ENCODE peak calls at places on chromosomes 4 and X, in five cellular contexts. V, L, E, K and N are unnamed samples.
A peak's percentile ranks its signal among the peaks of the same experiment; 100 is the strongest.

GRCh38 chr4:104099141-104099540 is 379.4 kb upstream of the TACR3 start:
- DNase-seq in V (no peak), L (no peak), E (no peak), K (no peak), N (no peak)

GRCh38 chr4:106266201-106266600 is 49.8 kb downstream of the TBCK start:
- DNase-seq in V (peak; percentile 7), L (peak; percentile 34), E (peak; percentile 13), K (peak; percentile 73), N (peak; percentile 64)

GRCh38 chr4:17884063-17884462 is 73.3 kb downstream of the NCAPG start:
- DNase-seq in V (no peak), L (no peak), E (no peak), K (no peak), N (no peak)

GRCh38 chr4:174553828-174554227 is 31.5 kb upstream of the HPGD start:
- DNase-seq in V (no peak), L (no peak), E (no peak), K (no peak), N (no peak)

GRCh38 chr4:3670521-3671519 is 95.4 kb upstream of the ADRA2C start:
- DNase-seq in V (no peak), L (no peak), E (no peak), K (no peak), N (no peak)

GRCh38 chr4:8846864-8847263 is 24.8 kb downstream of the HMX1 start:
- DNase-seq in V (no peak), L (peak; percentile 28), E (no peak), K (no peak), N (no peak)

GRCh38 chrX:22541926-22542325 is 269.2 kb downstream of the CBLL2 start:
- DNase-seq in V (no peak), L (no peak), E (no peak), K (no peak), N (no peak)

GRCh38 chr4:55509272-55509671 is 37.4 kb downstream of the CLOCK start:
- DNase-seq in V (no peak), L (no peak), E (no peak), K (no peak), N (no peak)

GRCh38 chrX:153190384-153190783 is 11.3 kb downstream of the MAGEA1 start:
- DNase-seq in V (no peak), L (no peak), E (no peak), K (no peak), N (no peak)

GRCh38 chrX:70079870-70080269 is 17.6 kb downstream of the OTUD6A start:
- DNase-seq in V (no peak), L (no peak), E (no peak), K (no peak), N (no peak)

GRCh38 chr4:185839204-185839712 is 27.3 kb upstream of the SORBS2 start:
- DNase-seq in V (no peak), L (peak; percentile 54), E (no peak), K (no peak), N (no peak)

GRCh38 chr4:172975651-172976229 is 192.9 kb upstream of the GALNT7 start:
- DNase-seq in V (no peak), L (no peak), E (no peak), K (no peak), N (no peak)
- TF ChIP-seq JUND in V (no peak), L (no peak), E (no peak), K (no peak), N (no peak)

GRCh38 chr4:6506616-6507140 is 34.3 kb upstream of the PPP2R2C start:
- DNase-seq in V (no peak), L (no peak), E (no peak), K (no peak), N (no peak)
- TF ChIP-seq JUND in V (no peak), L (no peak), E (no peak), K (no peak), N (no peak)

GRCh38 chr4:84901173-84901572 is 65.3 kb downstream of the WDFY3 start:
- DNase-seq in V (no peak), L (no peak), E (no peak), K (no peak), N (no peak)
- TF ChIP-seq JUND in V (no peak), L (no peak), E (no peak), K (no peak), N (no peak)

GRCh38 chrX:111114806-111115205 is 18.8 kb downstream of the PAK3 start:
- DNase-seq in V (no peak), L (no peak), E (no peak), K (no peak), N (no peak)

DNA sequence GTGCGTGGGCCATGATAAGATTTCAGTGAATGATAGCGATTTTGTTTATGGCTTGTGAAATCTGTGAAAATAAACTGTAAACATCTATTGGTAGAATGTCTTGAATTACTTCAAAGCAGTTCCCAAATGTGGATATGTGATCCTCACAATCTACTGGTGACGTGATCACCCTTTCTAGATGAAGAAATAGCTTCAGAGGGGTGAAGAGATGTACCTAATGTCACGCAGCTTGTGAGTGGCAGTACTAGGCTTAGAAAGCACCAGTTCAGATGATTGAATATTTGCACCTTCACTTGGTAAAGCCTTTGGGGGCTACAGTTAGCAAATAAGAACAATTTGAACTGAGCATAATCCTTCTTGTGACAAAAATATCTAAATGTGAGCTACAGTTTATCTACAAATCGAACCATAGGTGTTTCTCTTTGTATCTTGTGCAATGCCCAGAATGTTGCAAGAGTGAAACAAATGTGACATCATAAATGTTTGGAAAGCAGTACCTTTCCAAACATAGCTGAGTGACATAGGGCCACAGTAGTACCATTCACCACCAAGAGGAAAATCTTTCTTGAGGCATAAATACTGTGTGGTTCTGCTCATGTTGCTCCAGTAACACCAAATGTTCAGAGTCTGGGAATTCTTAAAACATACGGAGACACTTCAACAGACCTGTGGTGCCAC is 14.2 kb downstream of the PAK3 start:
- DNase-seq in V (no peak), L (no peak), E (no peak), K (no peak), N (no peak)
- TF ChIP-seq JUND in V (no peak), L (no peak), E (no peak), K (no peak), N (no peak)